ENCODE peak calls at places on chromosomes 11 and 22, in four cellular contexts. A is brain microvascular endothelial cell, F is fibroblast of lung, Q is lower leg skin. D is an unnamed sample.

GRCh38 chr11:45048870-45049825 is 97.3 kb upstream of the PRDM11 start:
- DNase-seq in A (no peak), F (peak; percentile 8), Q (peak; percentile 83), D (peak; percentile 74)

GRCh38 chr11:18322818-18323570 is 627 bp downstream of the GTF2H1 start:
- DNase-seq in A (no peak), F (no peak), Q (no peak), D (no peak)

GRCh38 chr11:77411238-77411637 is 62.7 kb downstream of the PAK1 start:
- DNase-seq in A (peak; percentile 11), F (peak; percentile 31), Q (peak; percentile 87), D (peak; percentile 21)

GRCh38 chr11:125517116-125517804 is 21.2 kb upstream of the FEZ1 start:
- DNase-seq in A (peak; percentile 83), F (peak; percentile 91), Q (no peak), D (peak; percentile 90)

GRCh38 chr11:7417328-7417727 is 68.0 kb upstream of the OLFML1 start:
- DNase-seq in A (no peak), F (no peak), Q (no peak), D (no peak)

GRCh38 chr11:105718641-105719040 is 108.8 kb downstream of the GRIA4 start:
- DNase-seq in A (no peak), F (no peak), Q (no peak), D (no peak)

GRCh38 chr22:37020192-37020479 is 594 bp downstream of the MPST start:
- DNase-seq in A (peak; percentile 29), F (peak; percentile 62), Q (peak; percentile 90), D (peak; percentile 51)

GRCh38 chr11:112469376-112469775 is 208.7 kb upstream of the PLET1 start:
- DNase-seq in A (no peak), F (no peak), Q (no peak), D (no peak)

GRCh38 chr11:66017354-66017753 is 5.5 kb downstream of the CST6 start:
- DNase-seq in A (no peak), F (no peak), Q (no peak), D (no peak)

GRCh38 chr11:1829039-1829820 is 5.6 kb upstream of the SYT8 start:
- DNase-seq in A (peak; percentile 25), F (peak; percentile 31), Q (peak; percentile 83), D (peak; percentile 52)

GRCh38 chr11:58259983-58260382 is 8.1 kb downstream of the OR10W1 start:
- DNase-seq in A (no peak), F (no peak), Q (no peak), D (no peak)

GRCh38 chr22:39291501-39291900 is 27.9 kb downstream of the RPL3 start:
- DNase-seq in A (no peak), F (no peak), Q (no peak), D (no peak)

GRCh38 chr11:117076941-117077659 is 21.1 kb downstream of the SIK3 start:
- DNase-seq in A (no peak), F (peak; percentile 43), Q (no peak), D (no peak)

GRCh38 chr22:17969732-17970131 is 54.6 kb downstream of the MICAL3 start:
- DNase-seq in A (peak; percentile 98), F (peak; percentile 97), Q (no peak), D (peak; percentile 96)

GRCh38 chr11:94909371-94909820 is 64.0 kb downstream of the CWC15 start:
- DNase-seq in A (peak; percentile 68), F (no peak), Q (no peak), D (peak; percentile 30)

GRCh38 chr11:62392944-62393628 is 25.7 kb upstream of the SCGB1A1 start:
- DNase-seq in A (no peak), F (no peak), Q (no peak), D (no peak)

GRCh38 chr22:29912605-29913398 is 29.8 kb downstream of the MTMR3 start:
- DNase-seq in A (peak; percentile 74), F (peak; percentile 92), Q (no peak), D (peak; percentile 86)

GRCh38 chr11:71222318-71223080 is 29.9 kb downstream of the SHANK2 start:
- DNase-seq in A (no peak), F (peak; percentile 10), Q (peak; percentile 67), D (no peak)

GRCh38 chr22:36104988-36105387 is 55.6 kb downstream of the APOL3 start:
- DNase-seq in A (peak; percentile 12), F (peak; percentile 25), Q (no peak), D (no peak)

GRCh38 chr11:58622344-58622743 is at the start of gene CNTF:
- DNase-seq in A (peak; percentile 32), F (no peak), Q (no peak), D (no peak)

GRCh38 chr11:17828311-17828751 is 93.8 kb downstream of the KCNC1 start:
- DNase-seq in A (no peak), F (peak; percentile 65), Q (no peak), D (peak; percentile 30)

GRCh38 chr11:134014502-134014901 is 54.4 kb upstream of the JAM3 start:
- DNase-seq in A (no peak), F (no peak), Q (no peak), D (peak; percentile 8)

GRCh38 chr11:101715281-101715680 is 131.5 kb upstream of the TRPC6 start:
- DNase-seq in A (no peak), F (peak; percentile 55), Q (no peak), D (no peak)

GRCh38 chr11:121553367-121553766 is 100.6 kb upstream of the SORL1-AS1 start:
- DNase-seq in A (no peak), F (no peak), Q (no peak), D (no peak)

GRCh38 chr11:68852628-68853027 is 10.9 kb upstream of the CPT1A start:
- DNase-seq in A (no peak), F (no peak), Q (no peak), D (no peak)

GRCh38 chr11:121194731-121195596 is 93.9 kb downstream of the TECTA start:
- DNase-seq in A (peak; percentile 63), F (peak; percentile 73), Q (no peak), D (peak; percentile 79)

GRCh38 chr11:8335186-8335585 is 71.5 kb upstream of the LMO1 start:
- DNase-seq in A (no peak), F (no peak), Q (no peak), D (no peak)

GRCh38 chr11:41983458-41983857 is 524.0 kb upstream of the LRRC4C start:
- DNase-seq in A (no peak), F (no peak), Q (no peak), D (peak; percentile 4)

GRCh38 chr11:35796542-35796941 is 134.0 kb downstream of the TRIM44 start:
- DNase-seq in A (peak; percentile 40), F (no peak), Q (no peak), D (peak; percentile 39)

GRCh38 chr22:37260939-37261338 is 16.9 kb upstream of the RAC2 start:
- DNase-seq in A (peak; percentile 37), F (peak; percentile 56), Q (no peak), D (peak; percentile 65)

GRCh38 chr11:84626256-84626655 is 1000.9 kb downstream of the DLG2 start:
- DNase-seq in A (no peak), F (no peak), Q (no peak), D (peak; percentile 48)

GRCh38 chr22:37254206-37254866 is 10.3 kb upstream of the RAC2 start:
- DNase-seq in A (peak; percentile 73), F (peak; percentile 78), Q (no peak), D (peak; percentile 80)

GRCh38 chr11:19766810-19767209 is 54.2 kb downstream of the NAV2 start:
- DNase-seq in A (no peak), F (no peak), Q (no peak), D (no peak)

GRCh38 chr11:123742778-123743177 is 1.3 kb upstream of the ZNF202 start:
- DNase-seq in A (no peak), F (no peak), Q (no peak), D (no peak)
- H3K4me3 ChIP-seq in A (no peak overlapping the region), F (no peak overlapping the region), Q (no peak overlapping the region), D (no peak overlapping the region)

DNA sequence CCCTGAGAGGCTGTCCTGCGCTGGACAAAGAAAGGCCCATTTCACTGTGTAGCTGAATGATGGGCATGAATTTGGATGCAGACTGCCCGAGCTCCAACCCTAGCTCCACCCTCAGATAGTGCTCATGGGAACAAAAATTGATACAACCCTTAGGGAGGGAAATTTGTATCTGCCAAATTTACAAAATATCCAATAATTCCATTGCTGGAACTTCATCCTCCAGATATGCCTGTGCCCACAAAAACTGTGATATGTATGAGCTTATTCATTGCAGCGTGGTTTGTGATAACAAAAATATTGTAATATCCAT is 2.1 kb downstream of the MS4A8 start:
- DNase-seq in A (no peak), F (no peak), Q (no peak), D (no peak)
- TF ChIP-seq CTCF in A (no peak), F (no peak), Q (no peak), D (no peak)

DNA sequence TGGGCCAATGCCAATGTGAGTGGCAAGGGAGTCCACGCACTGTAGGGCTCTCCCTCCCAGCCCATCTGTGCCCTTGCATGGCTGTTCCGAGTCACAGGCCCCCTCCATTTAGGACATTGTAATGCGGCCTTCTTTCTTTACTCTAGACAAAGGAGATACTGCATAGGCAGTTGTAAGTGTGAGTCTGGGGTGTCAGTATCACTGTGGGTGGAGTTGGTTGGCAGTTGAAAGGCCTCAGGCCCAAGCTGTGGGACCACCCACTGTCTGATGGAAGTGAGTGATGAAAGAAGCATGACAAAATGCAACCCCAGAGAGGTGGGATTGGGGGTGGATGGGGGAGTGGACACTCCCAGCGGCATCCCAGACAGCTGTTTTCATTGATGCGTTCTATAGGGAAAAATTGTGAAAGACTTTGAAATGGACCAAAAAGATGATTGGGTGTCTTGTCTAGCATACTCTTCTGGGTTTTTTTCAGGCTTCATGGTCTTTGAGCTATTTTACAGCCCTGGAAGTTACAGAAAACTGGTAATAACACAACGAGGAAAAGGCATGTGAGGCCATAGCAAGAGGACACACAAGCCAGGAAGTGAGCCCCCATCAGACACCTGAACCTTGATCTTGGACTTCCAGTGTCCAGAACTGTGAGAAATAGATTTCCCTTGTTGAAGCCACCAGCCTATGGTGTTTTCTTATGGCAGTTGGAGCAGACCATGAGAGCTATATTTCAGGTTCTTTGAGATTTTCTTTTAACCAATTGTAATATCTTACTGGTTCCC is 114.6 kb downstream of the NECTIN1 start:
- DNase-seq in A (no peak), F (no peak), Q (no peak), D (no peak)
- H3K4me3 ChIP-seq in A (no peak overlapping the region), F (no peak overlapping the region), Q (no peak overlapping the region), D (no peak overlapping the region)

GRCh38 chr22:50696251-50696798 is 23.7 kb downstream of the SHANK3 start:
- DNase-seq in A (no peak), F (no peak), Q (peak; percentile 84), D (no peak)
- TF ChIP-seq CTCF in A (no peak), F (no peak), Q (no peak), D (no peak)

DNA sequence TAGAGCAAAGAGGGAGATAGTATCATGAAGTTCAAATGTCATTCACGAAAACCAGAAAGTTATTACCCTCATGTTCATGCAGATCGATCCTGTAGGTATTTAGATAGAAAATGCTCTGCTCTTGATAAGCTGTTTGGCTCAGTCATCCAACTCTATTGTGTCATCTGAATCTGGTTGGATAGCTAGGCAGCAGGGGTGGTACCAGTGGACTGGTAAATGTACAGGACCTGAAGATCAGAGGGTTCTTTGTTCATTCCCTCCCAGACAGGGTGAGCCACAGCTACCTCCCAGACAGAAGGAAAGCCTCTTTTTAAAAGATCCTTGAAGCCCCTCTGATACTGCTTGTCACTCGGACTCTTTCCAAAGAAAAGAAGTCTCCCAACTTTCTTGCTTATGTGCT is 29.8 kb upstream of the DRD2 start:
- DNase-seq in A (no peak), F (no peak), Q (no peak), D (peak; percentile 14)
- H3K4me3 ChIP-seq in A (no peak overlapping the region), F (no peak overlapping the region), Q (no peak overlapping the region), D (no peak overlapping the region)

DNA sequence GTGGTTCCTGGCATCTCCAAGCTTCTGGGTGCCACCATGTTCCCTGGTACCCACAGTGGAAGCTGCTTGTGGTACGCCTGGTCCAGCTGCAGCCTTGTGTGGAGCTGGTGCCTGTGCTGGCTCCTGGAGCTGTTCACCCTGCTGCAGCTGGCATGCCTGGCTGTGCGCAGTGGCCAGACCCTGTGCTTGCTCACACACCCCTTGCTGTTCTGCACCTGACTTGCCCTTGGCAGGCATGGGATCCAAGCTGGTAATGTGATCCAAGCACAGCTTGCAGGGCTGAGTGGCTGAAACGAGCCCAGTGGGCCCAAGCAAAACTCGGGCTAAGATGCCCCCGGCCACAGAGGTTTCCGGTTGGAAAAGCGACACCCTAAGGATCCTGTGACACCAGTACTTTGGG is 104.7 kb upstream of the CLMP start:
- DNase-seq in A (no peak), F (no peak), Q (no peak), D (no peak)
- TF ChIP-seq CTCF in A (no peak), F (no peak), Q (no peak), D (no peak)

D was measured in fibroblast of pulmonary artery.